ENCODE peak calls at places on chromosome 22, in five cellular contexts. P, I, J, K and A are unnamed samples.

GRCh38 chr22:48800036-48800885 is 1027.4 kb downstream of the BRD1 start:
- DNase-seq in P (no peak), J (no peak), K (no peak), I (no peak), A (no peak)

GRCh38 chr22:40213478-40213877 is 35.8 kb downstream of the TNRC6B start:
- DNase-seq in P (no peak), K (no peak), J (no peak), I (no peak), A (peak)

GRCh38 chr22:46807458-46807857 is 45.0 kb downstream of the TBC1D22A start:
- DNase-seq in K (no peak), I (peak), J (no peak), P (no peak), A (no peak)

GRCh38 chr22:39661842-39662676 is 91.5 kb downstream of the CACNA1I start:
- DNase-seq in P (no peak), I (no peak), K (no peak), J (peak), A (no peak)

GRCh38 chr22:25360891-25361645 is 141.6 kb downstream of the CRYBB2 start:
- DNase-seq in K (no peak), I (peak), J (no peak), P (no peak), A (no peak)

GRCh38 chr22:39528080-39528661 is 4.4 kb downstream of the RPS19BP1 start:
- DNase-seq in K (no peak), J (no peak), I (no peak), P (no peak), A (peak)

GRCh38 chr22:45268167-45268957 is 16.4 kb upstream of the UPK3A start:
- DNase-seq in I (peak), J (no peak), P (peak), K (peak), A (no peak)

GRCh38 chr22:28894320-28894719 is 10.9 kb downstream of the ZNRF3 start:
- DNase-seq in J (no peak), P (no peak), K (peak), I (no peak), A (no peak)

GRCh38 chr22:27218521-27218920 is 561.1 kb downstream of the MIAT start:
- DNase-seq in I (no peak), J (no peak), K (no peak), P (no peak), A (no peak)